ENCODE peak calls at places on chromosomes 7 and 10, in ten cellular contexts. Z is iPS-NIHi11; I is CD8-positive, alpha-beta T cell; C is amniotic epithelial cell; X is activated CD8-positive, alpha-beta memory T cell treated with anti-CD3 and anti-CD28 coated beads, Interleukin-2, amount 50 U/mL, for 48 hours; U is H7; O is T follicular helper cell; T is lower lobe of right lung; B is amniotic stem cell; F is CD8-positive, alpha-beta memory T cell. M is an unnamed sample.

GRCh38 chr10:59099536-59099935 is 76.9 kb upstream of the PHYHIPL start:
- DNase-seq in Z (no peak), I (no peak), C (no peak), X (no peak), U (no peak), O (no peak), T (no peak), B (no peak), F (no peak), M (no peak)

GRCh38 chr10:62850646-62851045 is 34.5 kb upstream of the EGR2 start:
- DNase-seq in Z (no peak), I (no peak), C (no peak), X (no peak), U (no peak), O (no peak), T (no peak), B (no peak), F (no peak), M (no peak)

GRCh38 chr7:135159359-135160087 is 11.0 kb downstream of the CYREN start:
- DNase-seq in Z (no peak), I (no peak), C (no peak), X (no peak), U (peak; percentile 4), O (no peak), T (no peak), B (no peak), F (no peak), M (no peak)

GRCh38 chr10:63286340-63286739 is 153.2 kb downstream of the NRBF2 start:
- DNase-seq in Z (no peak), I (no peak), C (no peak), X (no peak), U (no peak), O (no peak), T (no peak), B (no peak), F (no peak), M (no peak)

GRCh38 chr7:108455833-108456677 is at the start of gene NRCAM:
- DNase-seq in Z (peak; percentile 96), I (peak; percentile 28), C (no peak), X (peak; percentile 75), U (peak; percentile 98), O (no peak), T (peak; percentile 51), B (no peak), F (no peak), M (peak; percentile 71)

GRCh38 chr10:124174673-124175645 is 81.6 kb upstream of the CHST15 start:
- DNase-seq in Z (no peak), I (no peak), C (no peak), X (peak; percentile 43), U (no peak), O (no peak), T (no peak), B (no peak), F (no peak), M (no peak)

GRCh38 chr10:52258791-52259427 is 55.2 kb upstream of the DKK1 start:
- DNase-seq in Z (no peak), I (no peak), C (peak; percentile 53), X (no peak), U (no peak), O (no peak), T (no peak), B (no peak), F (no peak), M (no peak)

GRCh38 chr7:157310676-157311185 is 26.1 kb upstream of the DNAJB6 start:
- DNase-seq in Z (no peak), I (no peak), C (no peak), X (no peak), U (peak; percentile 59), O (no peak), T (no peak), B (no peak), F (no peak), M (peak; percentile 73)

GRCh38 chr7:156816943-156817572 is 75.9 kb downstream of the LMBR1 start:
- DNase-seq in Z (no peak), I (no peak), C (peak; percentile 29), X (no peak), U (no peak), O (no peak), T (no peak), B (peak; percentile 14), F (no peak), M (no peak)

GRCh38 chr7:117592011-117592635 is 112.3 kb downstream of the CFTR start:
- DNase-seq in Z (no peak), I (no peak), C (no peak), X (no peak), U (peak; percentile 9), O (no peak), T (no peak), B (no peak), F (no peak), M (no peak)

GRCh38 chr7:44111759-44112158 is 7.6 kb downstream of the AEBP1 start:
- DNase-seq in Z (no peak), I (no peak), C (no peak), X (no peak), U (peak; percentile 57), O (no peak), T (no peak), B (no peak), F (no peak), M (no peak)

GRCh38 chr10:129921801-129922597 is 42.1 kb downstream of the EBF3 start:
- DNase-seq in Z (no peak), I (no peak), C (no peak), X (no peak), U (no peak), O (no peak), T (no peak), B (no peak), F (no peak), M (no peak)

GRCh38 chr10:86258488-86258887 is 108.1 kb downstream of the GRID1 start:
- DNase-seq in Z (peak; percentile 28), I (no peak), C (no peak), X (no peak), U (peak; percentile 25), O (no peak), T (no peak), B (no peak), F (no peak), M (no peak)

GRCh38 chr7:47413526-47414341 is 168.2 kb downstream of the TNS3 start:
- DNase-seq in Z (no peak), I (no peak), C (no peak), X (no peak), U (no peak), O (no peak), T (no peak), B (no peak), F (no peak), M (no peak)

GRCh38 chr7:105693576-105693975 is 112.3 kb upstream of the EFCAB10 start:
- DNase-seq in Z (no peak), I (no peak), C (no peak), X (no peak), U (no peak), O (no peak), T (no peak), B (no peak), F (no peak), M (no peak)

GRCh38 chr7:152504367-152504766 is 68.6 kb upstream of the KMT2C start:
- DNase-seq in Z (no peak), I (no peak), C (no peak), X (no peak), U (no peak), O (no peak), T (no peak), B (no peak), F (no peak), M (peak; percentile 92)

GRCh38 chr10:43137971-43138756 is at the start of gene CSGALNACT2:
- DNase-seq in Z (peak; percentile 85), I (peak; percentile 89), C (peak; percentile 84), X (peak; percentile 93), U (peak; percentile 92), O (peak; percentile 78), T (peak; percentile 92), B (peak; percentile 78), F (peak; percentile 82), M (peak; percentile 74)

GRCh38 chr7:119562839-119563238 is 710.1 kb upstream of the KCND2 start:
- DNase-seq in Z (no peak), I (no peak), C (no peak), X (no peak), U (no peak), O (no peak), T (no peak), B (no peak), F (no peak), M (no peak)

GRCh38 chr10:17220652-17221100 is 7.4 kb upstream of the VIM start:
- DNase-seq in Z (no peak), I (no peak), C (no peak), X (no peak), U (no peak), O (no peak), T (no peak), B (no peak), F (no peak), M (no peak)

GRCh38 chr7:82926477-82926876 is 236.2 kb downstream of the PCLO start:
- DNase-seq in Z (no peak), I (no peak), C (no peak), X (no peak), U (no peak), O (no peak), T (no peak), B (no peak), F (no peak), M (no peak)

GRCh38 chr10:27041196-27041595 is 59.1 kb downstream of the ANKRD26 start:
- DNase-seq in Z (no peak), I (no peak), C (no peak), X (no peak), U (no peak), O (no peak), T (no peak), B (no peak), F (no peak), M (no peak)

GRCh38 chr7:29957921-29958320 is 31.7 kb downstream of the SCRN1 start:
- DNase-seq in Z (no peak), I (no peak), C (no peak), X (no peak), U (peak; percentile 34), O (no peak), T (no peak), B (no peak), F (no peak), M (no peak)

GRCh38 chr7:44581426-44581906 is 565 bp downstream of the TMED4 start:
- DNase-seq in Z (no peak), I (peak; percentile 25), C (peak; percentile 9), X (peak; percentile 75), U (peak; percentile 55), O (peak; percentile 28), T (no peak), B (no peak), F (peak; percentile 35), M (no peak)

GRCh38 chr10:75450654-75451419 is 19.4 kb downstream of the LRMDA start:
- DNase-seq in Z (no peak), I (no peak), C (no peak), X (no peak), U (no peak), O (no peak), T (no peak), B (no peak), F (no peak), M (no peak)

GRCh38 chr7:152050547-152050971 is 25.1 kb downstream of the GALNT11 start:
- DNase-seq in Z (no peak), I (no peak), C (peak; percentile 65), X (no peak), U (no peak), O (no peak), T (no peak), B (no peak), F (no peak), M (no peak)

GRCh38 chr10:7045891-7046599 is 364.8 kb downstream of the SFMBT2 start:
- DNase-seq in Z (no peak), I (no peak), C (no peak), X (no peak), U (no peak), O (no peak), T (no peak), B (no peak), F (no peak), M (no peak)

GRCh38 chr7:29843106-29843505 is 36.8 kb downstream of the WIPF3 start:
- DNase-seq in Z (no peak), I (no peak), C (no peak), X (no peak), U (no peak), O (no peak), T (no peak), B (no peak), F (no peak), M (peak; percentile 18)

GRCh38 chr10:32349199-32349585 is 2.2 kb upstream of the EPC1 start:
- DNase-seq in Z (no peak), I (no peak), C (no peak), X (no peak), U (no peak), O (no peak), T (no peak), B (no peak), F (no peak), M (no peak)